ENCODE peak calls at places on chromosomes 1 and 21, in eight cellular contexts. K is tibial nerve; V is CD4-positive, alpha-beta T cell; O is neural crest cell; L is uterus; E is upper lobe of right lung; Q is AG04450; Y is GM12865. N is an unnamed sample.

GRCh38 chr1:97461782-97462181 is 459.1 kb downstream of the DPYD start:
- DNase-seq in K (no peak), V (no peak), O (no peak), L (no peak), E (no peak), Q (no peak), Y (peak; percentile 72), N (no peak)

GRCh38 chr1:19250629-19251304 is 557 bp downstream of the EMC1 start:
- DNase-seq in K (no peak), V (no peak), O (no peak), L (no peak), E (no peak), Q (no peak), Y (no peak), N (no peak)

GRCh38 chr1:224528900-224529299 is 87.2 kb upstream of the CNIH3 start:
- DNase-seq in K (no peak), V (no peak), O (no peak), L (no peak), E (no peak), Q (peak; percentile 89), Y (no peak), N (no peak)

GRCh38 chr1:34856697-34857096 is 2.9 kb downstream of the SMIM12 start:
- DNase-seq in K (no peak), V (no peak), O (no peak), L (no peak), E (no peak), Q (no peak), Y (no peak), N (no peak)

GRCh38 chr1:175887981-175888428 is 144.6 kb upstream of the TNR start:
- DNase-seq in K (peak; percentile 19), V (no peak), O (peak; percentile 67), L (no peak), E (no peak), Q (no peak), Y (peak; percentile 51), N (peak; percentile 3)

GRCh38 chr21:43270800-43271261 is 102.0 kb downstream of the CRYAA start:
- DNase-seq in K (no peak), V (no peak), O (no peak), L (no peak), E (peak; percentile 54), Q (no peak), Y (no peak), N (no peak)

GRCh38 chr1:87327362-87328120 is 1.1 kb upstream of the LMO4 start:
- DNase-seq in K (no peak), V (no peak), O (no peak), L (no peak), E (no peak), Q (no peak), Y (no peak), N (no peak)

GRCh38 chr1:17460265-17460664 is 20.8 kb upstream of the RCC2 start:
- DNase-seq in K (no peak), V (no peak), O (no peak), L (no peak), E (no peak), Q (no peak), Y (no peak), N (no peak)

GRCh38 chr1:1954831-1955441 is 35.9 kb upstream of the TMEM52 start:
- DNase-seq in K (no peak), V (no peak), O (no peak), L (no peak), E (no peak), Q (no peak), Y (no peak), N (no peak)
- TF ChIP-seq CTCF in K (no peak), V (no peak), O (peak; percentile 36), L (no peak), E (peak; percentile 5), Q (peak; percentile 30), Y (peak; percentile 34), N (peak; percentile 15)

GRCh38 chr1:248695451-248696132 is 7.0 kb downstream of the OR14I1 start:
- DNase-seq in K (no peak), V (no peak), O (no peak), L (no peak), E (no peak), Q (no peak), Y (no peak), N (no peak)
- TF ChIP-seq CTCF in K (no peak), V (no peak), O (no peak), L (no peak), E (no peak), Q (no peak), Y (no peak), N (no peak)

GRCh38 chr1:242651817-242652216 is 127.3 kb upstream of the PLD5 start:
- DNase-seq in K (no peak), V (no peak), O (no peak), L (no peak), E (no peak), Q (no peak), Y (peak; percentile 29), N (no peak)
- TF ChIP-seq CTCF in K (no peak), V (no peak), O (peak; percentile 44), L (no peak), E (no peak), Q (no peak), Y (peak; percentile 43), N (no peak)

DNA sequence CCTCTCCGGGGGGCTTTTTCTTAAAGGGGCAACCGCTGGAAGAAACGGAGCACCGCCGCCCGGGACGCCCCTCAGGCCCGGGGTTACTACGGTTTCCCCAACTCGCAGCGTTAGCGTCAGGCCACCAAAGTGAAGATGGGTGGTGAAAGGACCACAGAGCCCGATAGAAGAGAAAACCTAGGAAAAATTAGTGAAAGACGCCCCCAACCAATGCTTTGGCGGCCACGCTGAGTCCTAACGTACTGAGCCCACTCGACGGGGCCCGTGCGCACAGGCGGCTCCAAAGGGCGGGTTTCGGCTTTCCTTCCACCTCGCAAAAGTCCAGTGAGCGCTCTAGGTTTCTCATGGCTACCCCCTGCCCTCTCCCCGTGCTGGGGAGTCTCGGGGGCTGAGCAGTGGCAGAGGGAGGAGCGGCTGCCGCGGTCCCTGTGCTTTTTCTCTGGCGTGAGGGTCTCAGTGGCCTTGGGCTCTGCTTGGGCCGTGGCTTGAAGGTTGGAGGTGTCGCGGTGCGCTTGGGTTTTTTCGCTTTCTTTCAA is 12.2 kb upstream of the SPEN start:
- DNase-seq in K (no peak), V (no peak), O (no peak), L (no peak), E (peak; percentile 78), Q (no peak), Y (no peak), N (no peak)
- TF ChIP-seq CTCF in K (no peak), V (no peak), O (no peak), L (no peak), E (no peak), Q (no peak), Y (no peak), N (no peak)

N was measured in astrocyte of the cerebellum.